ENCODE peak calls at places on chromosomes 5 and 9, in seven cellular contexts. D, Y, G, K, V, I and N are unnamed samples.

GRCh38 chr9:69745716-69746538 is 13.9 kb downstream of the PTAR1 start:
- DNase-seq in D (no peak), Y (peak; percentile 22), G (no peak), K (no peak), V (peak; percentile 14), I (no peak), N (peak; percentile 16)

GRCh38 chr5:52684056-52684455 is 103.7 kb upstream of the ITGA1 start:
- DNase-seq in D (no peak), Y (no peak), G (no peak), K (no peak), V (no peak), I (no peak), N (no peak)

GRCh38 chr9:15304620-15305019 is 2.4 kb downstream of the TTC39B start:
- DNase-seq in D (no peak), Y (no peak), G (no peak), K (no peak), V (peak; percentile 27), I (no peak), N (no peak)

GRCh38 chr5:39177629-39177959 is 41.8 kb downstream of the FYB1 start:
- DNase-seq in D (no peak), Y (no peak), G (no peak), K (no peak), V (no peak), I (no peak), N (no peak)

GRCh38 chr5:32645246-32645645 is 59.9 kb downstream of the SUB1 start:
- DNase-seq in D (no peak), Y (no peak), G (no peak), K (no peak), V (no peak), I (no peak), N (no peak)

GRCh38 chr5:31944683-31945445 is 229.3 kb downstream of the GOLPH3 start:
- DNase-seq in D (no peak), Y (peak; percentile 95), G (no peak), K (no peak), V (no peak), I (peak; percentile 49), N (peak; percentile 91)

GRCh38 chr5:411728-412127 is 31.2 kb upstream of the EXOC3 start:
- DNase-seq in D (no peak), Y (no peak), G (no peak), K (no peak), V (no peak), I (no peak), N (no peak)

GRCh38 chr5:27969157-27969556 is 930.8 kb upstream of the CDH9 start:
- DNase-seq in D (no peak), Y (no peak), G (no peak), K (no peak), V (no peak), I (no peak), N (no peak)

GRCh38 chr9:571066-571465 is 270.4 kb upstream of the DMRT1 start:
- DNase-seq in D (no peak), Y (no peak), G (no peak), K (peak; percentile 67), V (no peak), I (no peak), N (no peak)

GRCh38 chr5:131769337-131769736 is 27.5 kb downstream of the FNIP1 start:
- DNase-seq in D (no peak), Y (no peak), G (no peak), K (no peak), V (no peak), I (no peak), N (no peak)

GRCh38 chr9:133371261-133371711 is 4.6 kb downstream of the SURF4 start:
- DNase-seq in D (no peak), Y (no peak), G (no peak), K (no peak), V (no peak), I (no peak), N (no peak)

GRCh38 chr5:169956756-169957155 is 23.5 kb downstream of the INSYN2B start:
- DNase-seq in D (no peak), Y (no peak), G (no peak), K (no peak), V (peak; percentile 3), I (no peak), N (no peak)

GRCh38 chr9:120257483-120257882 is 322.5 kb downstream of the CDK5RAP2 start:
- DNase-seq in D (no peak), Y (no peak), G (no peak), K (no peak), V (no peak), I (no peak), N (no peak)

GRCh38 chr5:82183828-82184227 is 94.3 kb downstream of the RPS23 start:
- DNase-seq in D (no peak), Y (no peak), G (no peak), K (peak; percentile 8), V (no peak), I (no peak), N (peak; percentile 5)

GRCh38 chr5:154302181-154302580 is 111.6 kb downstream of the GALNT10 start:
- DNase-seq in D (no peak), Y (no peak), G (no peak), K (peak; percentile 29), V (no peak), I (peak; percentile 73), N (no peak)

GRCh38 chr9:35605336-35606137 is 475 bp downstream of the TESK1 start:
- DNase-seq in D (peak; percentile 42), Y (peak; percentile 19), G (no peak), K (no peak), V (no peak), I (no peak), N (no peak)

GRCh38 chr9:38277601-38278200 is 114.8 kb upstream of the ALDH1B1 start:
- DNase-seq in D (no peak), Y (no peak), G (no peak), K (no peak), V (no peak), I (no peak), N (no peak)

GRCh38 chr9:14057347-14058077 is 256.4 kb downstream of the NFIB start:
- DNase-seq in D (peak; percentile 27), Y (no peak), G (no peak), K (no peak), V (no peak), I (no peak), N (peak; percentile 77)

GRCh38 chr5:95664204-95664786 is 17.7 kb downstream of the RFESD start:
- DNase-seq in D (no peak), Y (no peak), G (no peak), K (no peak), V (peak; percentile 25), I (no peak), N (peak; percentile 24)

GRCh38 chr9:113906411-113907110 is 30.5 kb downstream of the ZNF618 start:
- DNase-seq in D (no peak), Y (no peak), G (no peak), K (peak; percentile 42), V (no peak), I (no peak), N (no peak)

GRCh38 chr5:114822885-114823284 is 346.8 kb downstream of the TRIM36 start:
- DNase-seq in D (no peak), Y (no peak), G (no peak), K (no peak), V (no peak), I (no peak), N (no peak)

GRCh38 chr9:96166981-96167380 is 135.0 kb downstream of the HSD17B3 start:
- DNase-seq in D (no peak), Y (no peak), G (no peak), K (no peak), V (no peak), I (no peak), N (no peak)

GRCh38 chr9:33914887-33915286 is 97.9 kb downstream of the UBE2R2 start:
- DNase-seq in D (no peak), Y (no peak), G (no peak), K (no peak), V (no peak), I (no peak), N (no peak)

GRCh38 chr5:143836161-143836725 is 24.3 kb downstream of the HMHB1 start:
- DNase-seq in D (no peak), Y (no peak), G (no peak), K (no peak), V (no peak), I (no peak), N (no peak)

GRCh38 chr5:123690821-123691220 is 178.8 kb downstream of the CSNK1G3 start:
- DNase-seq in D (no peak), Y (no peak), G (no peak), K (no peak), V (no peak), I (no peak), N (no peak)

GRCh38 chr5:38871211-38871610 is 25.4 kb downstream of the OSMR start:
- DNase-seq in D (no peak), Y (no peak), G (no peak), K (no peak), V (no peak), I (no peak), N (no peak)

DNA sequence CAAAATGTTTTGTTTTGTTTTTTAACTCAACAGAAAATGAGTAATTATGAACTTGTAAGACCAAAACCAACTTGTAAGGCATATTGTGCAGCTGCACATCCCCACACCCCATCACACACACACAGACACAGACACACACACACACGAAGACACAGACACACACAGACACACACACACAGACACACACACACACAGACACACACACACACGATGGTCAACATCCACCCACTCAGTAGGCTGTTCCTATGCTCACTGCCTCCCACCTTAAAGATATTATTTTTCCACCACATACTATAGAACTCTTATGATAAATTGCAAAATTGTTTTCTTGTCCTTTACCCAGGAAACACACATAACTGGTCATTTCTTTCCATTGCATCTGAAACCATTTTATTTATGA is 6.2 kb downstream of the SHC3 start:
- DNase-seq in D (no peak), Y (no peak), G (no peak), K (no peak), V (no peak), I (no peak), N (no peak)
- H3K27me3 ChIP-seq in D (peaks cover 10% of the 10 kb centered on the region), Y (peaks cover 2% of the 10 kb centered on the region), G (peaks cover 9% of the 10 kb centered on the region), K (peaks cover 5% of the 10 kb centered on the region), V (no peaks in the 10 kb centered on the region), I (peaks cover 7% of the 10 kb centered on the region), N (no peaks in the 10 kb centered on the region)

GRCh38 chr9:121745396-121745695 is 93.9 kb downstream of the DAB2IP start:
- DNase-seq in D (no peak), Y (no peak), G (no peak), K (no peak), V (no peak), I (no peak), N (no peak)
- H3K4me3 ChIP-seq in D (no peak overlapping the region), Y (no peak overlapping the region), G (peak overlapping the region; percentile 45), K (no peak overlapping the region), V (no peak overlapping the region), I (no peak overlapping the region), N (no peak overlapping the region)

GRCh38 chr9:3403315-3403714 is 122.5 kb downstream of the RFX3 start:
- DNase-seq in D (no peak), Y (no peak), G (no peak), K (no peak), V (no peak), I (no peak), N (no peak)
- H3K27me3 ChIP-seq in D (no peaks in the 10 kb centered on the region), Y (no peaks in the 10 kb centered on the region), G (no peaks in the 10 kb centered on the region), K (no peaks in the 10 kb centered on the region), V (no peaks in the 10 kb centered on the region), I (no peaks in the 10 kb centered on the region), N (no peaks in the 10 kb centered on the region)

DNA sequence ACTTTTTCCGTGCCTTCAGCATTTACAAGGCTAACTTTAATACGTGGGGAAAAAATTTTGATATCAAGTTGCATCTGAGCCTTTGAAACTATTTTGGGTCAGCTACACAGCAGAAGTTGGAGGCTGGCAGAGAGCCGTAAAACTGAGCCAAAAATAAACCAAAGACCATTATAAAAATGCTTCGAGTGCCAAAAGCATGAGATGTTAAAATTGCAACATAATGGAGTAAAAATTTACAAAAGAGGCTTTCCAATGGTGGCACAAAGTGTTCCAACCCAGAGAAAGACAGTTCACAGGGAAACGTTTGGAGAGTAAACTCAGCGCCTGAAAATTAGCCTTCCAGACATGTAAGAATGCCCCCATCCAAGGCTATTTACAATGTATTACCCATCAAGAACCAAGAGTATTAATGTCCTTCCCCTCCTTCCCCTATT is 190.3 kb downstream of the TLE1 start:
- DNase-seq in D (peak; percentile 60), Y (no peak), G (no peak), K (peak; percentile 50), V (no peak), I (no peak), N (no peak)
- H3K4me3 ChIP-seq in D (no peak overlapping the region), Y (no peak overlapping the region), G (no peak overlapping the region), K (no peak overlapping the region), V (no peak overlapping the region), I (no peak overlapping the region), N (no peak overlapping the region)